ENCODE peak calls at places on chromosomes 2 and 18, in six cellular contexts. O is fibroblast of lung; V is lower leg skin; L is upper lobe of right lung; P is CD8-positive, alpha-beta memory T cell; C is heart right ventricle. K is an unnamed sample.

GRCh38 chr2:143928613-143929012 is 591.3 kb downstream of the ZEB2 start:
- DNase-seq in O (no peak), V (no peak), L (no peak), P (no peak), C (no peak), K (no peak)

GRCh38 chr2:171652411-171652775 is 34.9 kb upstream of the DYNC1I2 start:
- DNase-seq in O (no peak), V (no peak), L (no peak), P (no peak), C (no peak), K (no peak)

GRCh38 chr18:31049189-31049588 is 6.6 kb upstream of the DSC3 start:
- DNase-seq in O (no peak), V (no peak), L (no peak), P (no peak), C (no peak), K (no peak)

GRCh38 chr2:28424799-28425492 is 32.3 kb downstream of the FOSL2 start:
- DNase-seq in O (no peak), V (no peak), L (no peak), P (no peak), C (no peak), K (no peak)

GRCh38 chr2:135657806-135658582 is 83.7 kb upstream of the UBXN4 start:
- DNase-seq in O (no peak), V (no peak), L (no peak), P (peak), C (no peak), K (no peak)

GRCh38 chr2:181176540-181176939 is 196.1 kb downstream of the UBE2E3 start:
- DNase-seq in O (no peak), V (no peak), L (no peak), P (no peak), C (no peak), K (no peak)

GRCh38 chr18:37720706-37721105 is 155.1 kb upstream of the CELF4 start:
- DNase-seq in O (no peak), V (no peak), L (no peak), P (no peak), C (no peak), K (no peak)

GRCh38 chr2:52794611-52795010 is 973.0 kb upstream of the CHAC2 start:
- DNase-seq in O (peak), V (no peak), L (no peak), P (no peak), C (no peak), K (no peak)

GRCh38 chr2:172599917-172600316 is 44.0 kb downstream of the PDK1 start:
- DNase-seq in O (no peak), V (no peak), L (no peak), P (no peak), C (no peak), K (no peak)

GRCh38 chr2:233492738-233493137 is 73.8 kb downstream of the USP40 start:
- DNase-seq in O (no peak), V (no peak), L (no peak), P (no peak), C (no peak), K (no peak)

GRCh38 chr2:48529676-48530032 is 300 bp upstream of the STON1 start:
- DNase-seq in O (no peak), V (no peak), L (no peak), P (no peak), C (peak), K (no peak)
- H3K4me3 ChIP-seq in O (peak), V (peak), L (peak), P (no peak), C (peak), K (peak)

GRCh38 chr2:25358836-25359235 is 17.1 kb upstream of the DNMT3A start:
- DNase-seq in O (no peak), V (no peak), L (no peak), P (no peak), C (no peak), K (no peak)

GRCh38 chr2:25363733-25364132 is 22.0 kb upstream of the DNMT3A start:
- DNase-seq in O (no peak), V (no peak), L (no peak), P (no peak), C (no peak), K (no peak)

GRCh38 chr2:25362049-25362563 is 20.4 kb upstream of the DNMT3A start:
- DNase-seq in O (peak), V (peak), L (peak), P (peak), C (peak), K (peak)

GRCh38 chr2:25362564-25363145 is 20.9 kb upstream of the DNMT3A start:
- DNase-seq in O (no peak), V (no peak), L (no peak), P (peak), C (peak), K (no peak)

GRCh38 chr2:25361261-25362048 is 19.7 kb upstream of the DNMT3A start:
- DNase-seq in O (no peak), V (no peak), L (no peak), P (no peak), C (no peak), K (no peak)
- H3K4me3 ChIP-seq in O (no peak), V (no peak), L (peak), P (peak), C (peak), K (peak)

GRCh38 chr2:25377822-25378421 is 36.2 kb upstream of the DNMT3A start:
- DNase-seq in O (no peak), V (peak), L (peak), P (no peak), C (no peak), K (peak)
- H3K4me3 ChIP-seq in O (no peak), V (no peak), L (no peak), P (no peak), C (no peak), K (no peak)

DNA sequence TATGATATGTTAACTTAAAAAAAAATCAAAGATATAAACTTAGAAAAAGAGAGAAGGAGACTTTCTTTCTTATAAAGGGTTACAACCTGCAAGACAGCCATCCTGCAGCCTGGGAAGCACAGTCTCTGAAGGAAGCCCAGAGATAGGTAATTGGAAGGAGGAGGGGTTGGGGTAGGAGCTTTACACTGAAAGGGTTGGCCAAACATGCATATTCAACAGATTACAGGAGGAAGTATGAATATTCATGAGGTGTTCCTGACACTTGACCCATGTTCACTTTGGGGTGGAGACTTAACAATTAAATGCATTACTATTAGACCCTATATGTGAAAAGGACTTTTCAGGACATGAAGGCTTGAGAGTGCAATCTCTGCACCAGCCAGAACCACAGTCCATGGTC is 71.7 kb upstream of the CDH2 start:
- DNase-seq in O (no peak), V (no peak), L (no peak), P (no peak), C (no peak), K (no peak)
- H3K4me3 ChIP-seq in O (no peak), V (no peak), L (no peak), P (no peak), C (no peak), K (no peak)

K was measured in dorsolateral prefrontal cortex.